ENCODE peak calls at places on chromosomes 3 and 15, in nine cellular contexts. G is GM23338, H is suprapubic skin, N is sigmoid colon, T is HCT116, D is GM12891, O is GM12892, M is GM12878, L is Panc1. Y is an unnamed sample.

GRCh38 chr15:84992157-84992940 is 10.7 kb downstream of the PDE8A start:
- DNase-seq in G (no peak), H (no peak), N (no peak), T (peak), D (no peak), O (no peak), M (no peak), L (peak), Y (no peak)

GRCh38 chr3:124886168-124887051 is 755 bp downstream of the ITGB5 start:
- DNase-seq in G (peak), H (no peak), N (peak), T (no peak), D (peak), O (peak), M (no peak), L (no peak), Y (no peak)

GRCh38 chr3:184531580-184532290 is 29.9 kb upstream of the EPHB3 start:
- DNase-seq in G (no peak), H (peak), N (peak), T (no peak), D (no peak), O (no peak), M (no peak), L (no peak), Y (no peak)

GRCh38 chr15:98904466-98905048 is 103.0 kb downstream of the PGPEP1L start:
- DNase-seq in G (peak), H (no peak), N (peak), T (peak), D (peak), O (no peak), M (no peak), L (no peak), Y (no peak)

GRCh38 chr3:74643636-74644035 is 29.2 kb upstream of the CNTN3 start:
- DNase-seq in G (peak), H (no peak), N (peak), T (no peak), D (no peak), O (no peak), M (no peak), L (no peak), Y (no peak)

GRCh38 chr3:14561051-14561634 is 21.0 kb upstream of the GRIP2 start:
- DNase-seq in G (no peak), H (no peak), N (no peak), T (no peak), D (no peak), O (no peak), M (no peak), L (no peak), Y (no peak)

GRCh38 chr15:90906181-90906849 is 3.2 kb downstream of the MAN2A2 start:
- DNase-seq in G (no peak), H (peak), N (no peak), T (no peak), D (no peak), O (no peak), M (no peak), L (no peak), Y (no peak)

GRCh38 chr15:28885289-28885629 is 515 bp upstream of the APBA2 start:
- DNase-seq in G (no peak), H (no peak), N (no peak), T (no peak), D (no peak), O (no peak), M (no peak), L (no peak), Y (no peak)

GRCh38 chr15:40238927-40239591 is at the start of gene PAK6:
- DNase-seq in G (peak), H (no peak), N (peak), T (peak), D (no peak), O (no peak), M (no peak), L (no peak), Y (peak)

GRCh38 chr3:147458995-147459704 is 50.0 kb downstream of the ZIC1 start:
- DNase-seq in G (no peak), H (no peak), N (no peak), T (no peak), D (no peak), O (no peak), M (no peak), L (no peak), Y (no peak)

GRCh38 chr3:131231710-131232348 is 149.7 kb upstream of the NUDT16 start:
- DNase-seq in G (peak), H (no peak), N (no peak), T (no peak), D (no peak), O (no peak), M (no peak), L (no peak), Y (no peak)

GRCh38 chr3:60542981-60543380 is 708.3 kb downstream of the FHIT start:
- DNase-seq in G (no peak), H (no peak), N (peak), T (no peak), D (no peak), O (no peak), M (no peak), L (no peak), Y (no peak)

DNA sequence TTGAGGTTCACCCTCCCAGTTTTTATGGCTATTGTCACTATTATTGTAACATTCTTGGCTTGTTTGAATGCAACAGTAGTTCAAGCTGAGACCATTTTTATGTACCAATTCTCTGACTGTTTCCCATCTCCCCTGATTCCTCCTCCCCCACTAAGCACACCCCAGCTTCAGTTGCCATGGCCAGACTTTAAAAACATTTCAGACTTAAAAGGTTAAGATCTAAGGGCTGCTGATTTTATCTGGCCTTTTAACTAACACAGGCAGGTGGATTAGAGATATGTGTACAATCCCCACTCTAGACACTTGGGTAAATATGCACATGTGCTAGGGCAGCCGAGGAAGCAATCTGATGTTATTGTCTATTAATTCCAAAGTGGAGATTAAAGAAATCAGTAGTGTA is 386.3 kb upstream of the NR2F2 start:
- DNase-seq in G (no peak), H (no peak), N (no peak), T (no peak), D (no peak), O (no peak), M (no peak), L (no peak), Y (no peak)
- TF ChIP-seq POLR2AphosphoS5 in G (no peak), H (no peak), N (no peak), T (no peak), D (no peak), O (no peak), M (no peak), L (no peak), Y (no peak)

DNA sequence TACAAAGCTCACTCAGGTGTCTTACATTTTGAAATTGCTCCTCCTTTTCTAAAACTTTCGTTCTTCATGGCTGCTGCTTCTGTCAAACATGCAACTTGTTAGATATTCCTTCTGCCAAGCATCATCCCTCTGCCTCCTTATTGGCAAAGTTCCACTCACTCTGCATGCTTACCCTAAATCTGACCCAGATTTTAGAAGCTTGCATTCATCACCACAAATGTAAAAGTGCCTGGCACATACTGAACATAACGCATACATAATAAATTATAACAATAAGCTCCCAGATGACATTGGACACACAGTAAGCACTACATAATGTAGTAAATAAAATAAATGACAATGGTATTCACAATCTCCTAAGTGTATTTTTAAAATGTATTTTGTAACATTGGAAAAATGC is 107.4 kb downstream of the LMLN start:
- DNase-seq in G (no peak), H (no peak), N (no peak), T (no peak), D (no peak), O (no peak), M (no peak), L (no peak), Y (no peak)
- TF ChIP-seq POLR2AphosphoS5 in G (no peak), H (no peak), N (peak), T (no peak), D (no peak), O (no peak), M (no peak), L (no peak), Y (no peak)

GRCh38 chr3:9422712-9423424 is 25.5 kb downstream of the SETD5 start:
- DNase-seq in G (peak), H (no peak), N (peak), T (peak), D (no peak), O (no peak), M (no peak), L (peak), Y (peak)
- TF ChIP-seq POLR2AphosphoS5 in G (no peak), H (peak), N (peak), T (peak), D (no peak), O (no peak), M (no peak), L (peak), Y (peak)

GRCh38 chr3:39098473-39099000 is 8.9 kb downstream of the GORASP1 start:
- DNase-seq in G (no peak), H (no peak), N (no peak), T (no peak), D (no peak), O (no peak), M (no peak), L (no peak), Y (no peak)

GRCh38 chr3:39099738-39100499 is 7.5 kb downstream of the GORASP1 start:
- DNase-seq in G (no peak), H (no peak), N (no peak), T (no peak), D (no peak), O (no peak), M (no peak), L (no peak), Y (no peak)

GRCh38 chr3:39096775-39097174 is 10.7 kb downstream of the GORASP1 start:
- DNase-seq in G (peak), H (no peak), N (no peak), T (no peak), D (no peak), O (no peak), M (no peak), L (no peak), Y (peak)

GRCh38 chr3:39099242-39099641 is 8.2 kb downstream of the GORASP1 start:
- DNase-seq in G (no peak), H (no peak), N (no peak), T (no peak), D (no peak), O (no peak), M (no peak), L (no peak), Y (no peak)

DNA sequence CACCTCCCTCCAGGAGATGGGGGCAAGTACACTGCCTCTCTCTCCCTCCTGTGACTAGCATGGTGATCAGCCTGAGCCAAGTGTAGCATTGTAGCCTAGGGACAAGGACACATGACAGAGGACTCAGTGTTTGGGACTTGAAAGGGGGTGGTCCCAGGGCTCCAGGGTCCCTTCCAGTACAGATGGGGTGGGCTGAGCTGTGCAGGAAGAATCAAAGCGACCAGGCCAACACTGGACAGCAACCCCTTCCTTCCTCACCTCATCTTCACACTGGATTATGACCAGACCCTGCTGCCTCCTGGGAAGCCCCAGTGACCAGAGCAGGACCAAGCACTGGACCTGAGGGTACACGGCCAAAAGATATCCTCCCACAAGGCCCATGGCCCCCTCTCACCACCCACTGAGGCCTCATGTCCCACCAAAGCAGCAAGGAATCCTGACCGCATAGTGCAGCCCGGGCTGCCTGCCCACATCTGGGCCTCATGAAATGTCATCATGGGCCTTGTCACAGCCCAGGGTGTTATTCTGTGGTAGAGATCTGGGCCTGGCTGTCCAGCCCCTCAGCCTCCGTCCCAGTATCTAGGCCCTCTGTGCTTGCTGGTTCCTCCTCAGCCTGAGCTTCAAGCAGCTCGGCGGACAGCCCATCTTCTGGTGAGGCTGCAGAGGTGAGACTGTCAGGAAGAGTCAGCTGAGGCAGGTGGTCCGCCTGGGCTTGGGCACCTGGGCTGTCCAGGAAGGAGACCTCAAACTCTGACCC is 9.5 kb downstream of the GORASP1 start:
- DNase-seq in G (no peak), H (no peak), N (no peak), T (no peak), D (no peak), O (no peak), M (no peak), L (no peak), Y (no peak)
- TF ChIP-seq POLR2AphosphoS5 in G (no peak), H (no peak), N (no peak), T (no peak), D (no peak), O (no peak), M (no peak), L (no peak), Y (no peak)

DNA sequence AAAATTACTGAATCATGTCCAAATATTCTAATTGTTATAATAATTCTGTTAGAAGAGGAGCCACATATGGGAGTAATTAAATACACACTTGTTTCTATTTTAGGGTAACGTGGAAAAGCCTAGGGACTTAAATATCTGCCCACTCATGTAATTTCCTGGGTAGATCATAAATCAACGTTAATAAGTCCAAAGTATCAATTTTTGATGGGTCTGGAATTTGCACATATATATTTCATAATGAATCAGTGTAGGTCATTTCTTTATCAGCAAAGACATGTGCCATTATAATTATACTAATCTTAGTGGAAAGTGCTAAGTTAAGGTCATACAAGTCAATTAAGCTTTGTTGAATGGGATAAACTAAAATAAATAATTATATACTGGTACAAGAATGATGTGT is 346.2 kb downstream of the ZBBX start:
- DNase-seq in G (no peak), H (no peak), N (no peak), T (no peak), D (no peak), O (no peak), M (no peak), L (no peak), Y (no peak)
- TF ChIP-seq POLR2AphosphoS5 in G (no peak), H (no peak), N (no peak), T (no peak), D (no peak), O (no peak), M (no peak), L (no peak), Y (no peak)

DNA sequence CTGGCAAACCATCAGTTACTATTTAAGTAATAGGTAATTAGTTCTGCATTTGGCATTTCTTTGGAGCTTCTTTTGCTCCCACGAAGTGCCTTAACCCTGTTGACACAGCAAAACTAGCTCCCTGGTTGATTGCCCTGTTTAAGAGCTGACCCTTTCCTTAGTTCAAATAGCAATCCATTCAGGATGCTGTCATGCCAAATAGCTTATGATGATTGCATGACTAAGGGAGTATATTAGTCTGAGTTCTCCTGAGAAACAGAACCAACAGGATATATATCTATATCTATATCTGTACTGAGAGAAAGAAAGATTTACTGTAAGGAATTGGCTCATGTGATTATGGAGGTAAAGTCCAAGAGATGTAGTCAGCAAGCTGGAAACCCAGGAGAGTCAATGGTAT is 50.3 kb upstream of the SPRED1 start:
- DNase-seq in G (no peak), H (no peak), N (no peak), T (no peak), D (no peak), O (no peak), M (no peak), L (no peak), Y (no peak)
- TF ChIP-seq POLR2AphosphoS5 in G (no peak), H (no peak), N (no peak), T (no peak), D (no peak), O (no peak), M (no peak), L (no peak), Y (no peak)

DNA sequence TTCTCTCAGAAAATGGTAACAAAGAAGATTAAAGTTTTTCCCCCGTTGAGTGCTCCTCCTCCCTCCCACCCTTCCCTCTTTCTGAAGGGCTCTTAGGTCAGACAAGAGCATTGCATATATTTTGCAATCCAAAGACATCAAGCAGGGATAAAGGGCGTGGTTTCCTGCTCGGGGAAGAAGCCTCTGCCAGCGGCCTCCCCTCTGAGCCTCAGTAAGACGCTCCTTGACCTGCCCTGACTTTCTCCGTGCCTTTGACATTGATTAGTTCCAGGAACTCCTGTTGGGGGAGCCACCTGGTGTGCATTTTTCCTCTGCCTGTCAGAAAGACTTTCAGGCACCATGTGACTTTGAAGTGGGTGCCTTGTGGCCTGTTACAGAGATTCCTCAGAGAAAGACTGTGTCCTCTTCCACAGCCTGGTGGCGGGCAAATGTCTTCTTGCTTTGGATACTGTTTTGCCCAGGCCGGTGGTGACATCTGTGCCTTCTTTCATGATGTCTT is 87.2 kb upstream of the TBL1XR1 start:
- DNase-seq in G (peak), H (peak), N (peak), T (peak), D (no peak), O (no peak), M (no peak), L (no peak), Y (no peak)
- TF ChIP-seq POLR2AphosphoS5 in G (no peak), H (no peak), N (no peak), T (no peak), D (no peak), O (no peak), M (no peak), L (no peak), Y (no peak)

DNA sequence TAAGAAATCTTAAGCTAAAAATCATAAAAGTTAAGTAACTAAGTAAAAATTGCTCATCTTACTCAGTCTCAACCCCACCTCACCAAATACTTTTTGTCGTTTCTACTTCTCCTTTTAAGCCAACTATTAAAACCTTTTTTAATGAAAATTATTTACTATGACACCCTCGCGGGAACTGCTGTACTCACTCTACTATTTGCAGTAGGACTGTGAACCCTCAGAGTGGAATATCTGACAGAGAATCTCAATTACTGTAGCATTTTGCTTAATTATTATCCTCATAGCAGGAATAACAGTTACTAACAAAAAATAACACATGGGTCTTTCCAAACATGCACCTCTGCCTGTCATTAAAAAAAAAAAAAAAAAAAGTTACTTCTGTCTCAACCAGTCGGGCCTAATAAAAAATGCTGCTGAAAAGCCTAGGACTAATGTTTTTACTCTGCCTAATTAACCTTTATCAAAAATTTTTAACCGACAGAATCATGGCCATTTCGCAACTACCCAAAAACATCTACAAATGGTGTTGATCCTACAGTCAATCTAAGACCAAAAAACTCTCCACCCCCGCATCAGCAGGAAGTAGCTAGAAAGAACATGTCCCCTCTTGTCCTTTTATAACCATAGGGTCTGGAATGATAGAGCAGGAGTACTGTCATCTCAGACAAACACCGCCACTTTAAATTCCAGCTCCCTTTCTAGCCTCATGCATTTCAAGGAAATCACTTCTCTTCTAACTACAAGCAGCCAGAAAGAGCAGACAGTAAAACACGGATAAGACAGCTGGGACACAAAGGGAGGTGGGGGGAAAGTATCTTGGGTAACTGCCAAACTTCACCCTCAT is 10.1 kb downstream of the ALDH1L1 start:
- DNase-seq in G (peak), H (no peak), N (no peak), T (no peak), D (no peak), O (no peak), M (no peak), L (no peak), Y (peak)
- TF ChIP-seq POLR2AphosphoS5 in G (no peak), H (no peak), N (no peak), T (no peak), D (no peak), O (no peak), M (no peak), L (no peak), Y (no peak)

Y was measured in breast epithelium.